ENCODE peak calls at places on chromosomes 3 and 15, in four cellular contexts. I is erythroblast, W is A549, F is uterus. Q is an unnamed sample.

GRCh38 chr3:102034639-102035038 is 185.3 kb downstream of the NFKBIZ start:
- DNase-seq in I (no peak), W (no peak), F (no peak), Q (no peak)

GRCh38 chr3:66228707-66229106 is 7.9 kb downstream of the SLC25A26 start:
- DNase-seq in I (no peak), W (no peak), F (no peak), Q (no peak)

GRCh38 chr3:11618897-11619296 is 24.8 kb downstream of the VGLL4 start:
- DNase-seq in I (no peak), W (no peak), F (no peak), Q (no peak)

GRCh38 chr3:145145461-145145860 is 1015.5 kb downstream of the PLOD2 start:
- DNase-seq in I (no peak), W (no peak), F (no peak), Q (no peak)

GRCh38 chr3:165225604-165226003 is 29.4 kb upstream of the SLITRK3 start:
- DNase-seq in I (no peak), W (no peak), F (no peak), Q (no peak)

GRCh38 chr15:84082739-84083138 is 152.8 kb upstream of the GOLGA6L4 start:
- DNase-seq in I (no peak), W (no peak), F (no peak), Q (no peak)

GRCh38 chr3:11238880-11239279 is 33.3 kb upstream of the ATG7 start:
- DNase-seq in I (no peak), W (no peak), F (no peak), Q (no peak)

GRCh38 chr15:68717952-68718351 is 102.7 kb downstream of the ANP32A start:
- DNase-seq in I (no peak), W (no peak), F (no peak), Q (no peak)

GRCh38 chr3:170414202-170414663 is 4.4 kb upstream of the CLDN11 start:
- DNase-seq in I (peak), W (peak), F (peak), Q (no peak)

GRCh38 chr3:33074217-33075067 is 22.5 kb downstream of the GLB1 start:
- DNase-seq in I (peak), W (peak), F (peak), Q (no peak)

GRCh38 chr15:97026781-97027180 is 696.3 kb downstream of the NR2F2 start:
- DNase-seq in I (no peak), W (no peak), F (no peak), Q (no peak)

GRCh38 chr3:160200328-160200727 is 24.9 kb upstream of the C3orf80 start:
- DNase-seq in I (no peak), W (no peak), F (no peak), Q (no peak)

GRCh38 chr15:71775857-71776256 is 34.5 kb upstream of the NR2E3 start:
- DNase-seq in I (no peak), W (no peak), F (no peak), Q (no peak)

GRCh38 chr15:50879016-50879415 is 29.5 kb upstream of the AP4E1 start:
- DNase-seq in I (peak), W (no peak), F (no peak), Q (no peak)

GRCh38 chr3:58111513-58112184 is 99.1 kb downstream of the DNASE1L3 start:
- DNase-seq in I (no peak), W (no peak), F (no peak), Q (no peak)

GRCh38 chr3:141949972-141950371 is 73.5 kb downstream of the ATP1B3 start:
- DNase-seq in I (no peak), W (no peak), F (no peak), Q (no peak)

GRCh38 chr15:70528270-70528706 is 235.1 kb downstream of the UACA start:
- DNase-seq in I (peak), W (no peak), F (no peak), Q (peak)

GRCh38 chr15:80831192-80831591 is 52.0 kb downstream of the CEMIP start:
- DNase-seq in I (no peak), W (no peak), F (no peak), Q (no peak)
- TF ChIP-seq POLR2A in I (no peak), W (no peak), F (no peak), Q (no peak)

GRCh38 chr15:40906101-40906946 is 12.1 kb downstream of the VPS18 start:
- DNase-seq in I (peak), W (no peak), F (peak), Q (peak)

GRCh38 chr15:40906947-40907802 is 12.9 kb downstream of the VPS18 start:
- DNase-seq in I (no peak), W (no peak), F (peak), Q (no peak)

GRCh38 chr15:40911139-40911538 is 16.9 kb downstream of the VPS18 start:
- DNase-seq in I (no peak), W (no peak), F (no peak), Q (no peak)

GRCh38 chr15:40909662-40910625 is 15.7 kb downstream of the VPS18 start:
- DNase-seq in I (no peak), W (no peak), F (no peak), Q (no peak)

GRCh38 chr15:40908095-40908494 is 13.8 kb downstream of the VPS18 start:
- DNase-seq in I (no peak), W (no peak), F (no peak), Q (no peak)
- TF ChIP-seq POLR2A in I (no peak), W (no peak), F (no peak), Q (no peak)

GRCh38 chr3:49121244-49121671 is 635 bp upstream of the USP19 start:
- DNase-seq in I (no peak), W (no peak), F (no peak), Q (no peak)

GRCh38 chr3:49119439-49119838 is 1.2 kb downstream of the USP19 start:
- DNase-seq in I (no peak), W (no peak), F (no peak), Q (no peak)

GRCh38 chr3:49122022-49122421 is 1.4 kb upstream of the USP19 start:
- DNase-seq in I (no peak), W (no peak), F (no peak), Q (no peak)

GRCh38 chr3:49120096-49120437 is 556 bp downstream of the USP19 start:
- DNase-seq in I (peak), W (peak), F (no peak), Q (no peak)

GRCh38 chr3:49120438-49121135 is at the start of gene USP19:
- DNase-seq in I (peak), W (peak), F (peak), Q (peak)
- TF ChIP-seq POLR2A in I (peak), W (peak), F (peak), Q (peak)

GRCh38 chr15:62165029-62165792 is at the start of gene C2CD4B:
- DNase-seq in I (no peak), W (peak), F (peak), Q (no peak)
- TF ChIP-seq POLR2A in I (no peak), W (peak), F (peak), Q (no peak)

GRCh38 chr15:81848701-81849100 is 197.1 kb downstream of the MEX3B start:
- DNase-seq in I (no peak), W (no peak), F (no peak), Q (no peak)

GRCh38 chr15:81853349-81853748 is 192.5 kb downstream of the MEX3B start:
- DNase-seq in I (no peak), W (no peak), F (no peak), Q (no peak)

GRCh38 chr15:81852826-81853225 is 193.0 kb downstream of the MEX3B start:
- DNase-seq in I (no peak), W (no peak), F (no peak), Q (no peak)

GRCh38 chr15:81856627-81857026 is 189.2 kb downstream of the MEX3B start:
- DNase-seq in I (no peak), W (no peak), F (no peak), Q (no peak)

DNA sequence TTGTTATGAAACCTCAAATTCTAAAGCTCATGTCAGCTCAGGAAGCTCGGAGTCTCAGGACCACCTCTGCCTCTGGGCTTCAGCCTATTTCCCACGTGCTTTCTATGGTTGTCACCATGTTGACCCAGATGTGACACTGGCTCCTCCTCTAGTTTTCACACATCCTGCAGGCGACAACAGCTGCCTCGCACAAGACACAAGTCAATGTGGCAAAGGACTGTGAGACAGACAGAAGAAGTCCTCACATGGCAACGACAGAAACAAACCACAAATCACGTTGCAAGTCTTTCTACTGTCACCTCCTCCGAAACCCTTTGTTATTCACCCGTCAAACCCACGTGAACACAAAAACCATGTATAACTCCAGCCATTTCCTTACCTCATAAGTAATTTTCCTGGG is 194.5 kb downstream of the MEX3B start:
- DNase-seq in I (no peak), W (no peak), F (no peak), Q (no peak)
- TF ChIP-seq POLR2A in I (no peak), W (no peak), F (no peak), Q (no peak)

GRCh38 chr3:60528651-60529050 is 722.6 kb downstream of the FHIT start:
- DNase-seq in I (no peak), W (no peak), F (no peak), Q (no peak)
- TF ChIP-seq POLR2A in I (no peak), W (no peak), F (no peak), Q (no peak)

GRCh38 chr3:187750041-187750512 is 4.8 kb upstream of the BCL6 start:
- DNase-seq in I (no peak), W (peak), F (no peak), Q (peak)
- TF ChIP-seq POLR2A in I (no peak), W (no peak), F (no peak), Q (no peak)

GRCh38 chr15:78065973-78066946 is 11.3 kb downstream of the TBC1D2B start:
- DNase-seq in I (no peak), W (no peak), F (no peak), Q (no peak)
- TF ChIP-seq POLR2A in I (no peak), W (no peak), F (no peak), Q (no peak)

DNA sequence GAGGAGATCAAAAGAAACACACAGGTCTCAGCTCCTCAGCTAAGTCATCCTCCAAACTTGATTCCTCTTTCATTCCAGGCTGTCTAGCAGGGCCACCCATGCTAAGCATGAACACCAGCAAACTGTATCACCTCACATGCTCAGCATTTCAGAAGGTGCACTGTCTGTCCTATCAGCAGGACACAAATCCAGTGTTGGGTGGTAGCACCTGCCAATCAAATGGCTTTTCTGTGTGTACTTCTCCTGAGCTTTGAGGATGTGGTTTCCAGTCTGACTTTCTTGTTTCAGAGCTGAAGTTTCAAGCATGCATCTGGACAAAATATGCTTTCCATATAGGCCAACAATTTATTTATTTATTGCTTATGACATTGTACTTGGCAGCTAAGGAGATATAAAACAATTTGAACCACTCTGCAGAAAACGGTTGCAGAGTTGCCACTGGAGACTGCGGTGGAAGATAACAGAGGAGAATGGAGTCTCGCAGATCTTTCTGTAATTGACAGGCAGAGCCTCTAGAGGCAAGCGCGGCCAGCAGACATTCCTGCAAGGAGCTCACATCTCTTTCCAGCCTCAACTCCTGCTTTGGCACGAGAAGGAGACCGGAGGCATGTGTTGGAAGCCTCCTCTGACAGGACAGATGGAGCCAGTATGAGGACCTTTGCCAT is 167.1 kb upstream of the WNT5A start:
- DNase-seq in I (no peak), W (no peak), F (no peak), Q (no peak)
- TF ChIP-seq POLR2A in I (no peak), W (no peak), F (no peak), Q (no peak)